ENCODE peak calls at places on chromosomes 11 and 22, in five cellular contexts. E is ascending aorta; Q is CD4-positive, alpha-beta T cell; R is BE2C; P is cardiac muscle cell. L is an unnamed sample.

GRCh38 chr22:33328789-33329296 is 270.7 kb upstream of the SYN3 start:
- DNase-seq in P (no peak), R (no peak), Q (no peak), E (no peak), L (no peak)

GRCh38 chr11:71252434-71252781 is at the start of gene SHANK2:
- DNase-seq in Q (no peak), P (peak; percentile 30), R (no peak), E (no peak), L (peak; percentile 50)

GRCh38 chr11:120137611-120138521 is at the start of gene TRIM29:
- DNase-seq in R (no peak), E (peak; percentile 7), Q (no peak), P (no peak), L (peak; percentile 39)

GRCh38 chr11:13278620-13279486 is 1.3 kb downstream of the BMAL1 start:
- DNase-seq in Q (no peak), R (no peak), E (no peak), P (peak; percentile 31), L (no peak)

GRCh38 chr11:1054143-1055108 is 17.9 kb upstream of the MUC6 start:
- DNase-seq in R (peak; percentile 1), P (no peak), Q (no peak), E (no peak), L (peak; percentile 11)

GRCh38 chr11:72326151-72326842 is 82.3 kb upstream of the PHOX2A start:
- DNase-seq in Q (no peak), P (no peak), R (peak; percentile 89), E (no peak), L (no peak)

GRCh38 chr11:77455740-77456139 is 18.2 kb downstream of the PAK1 start:
- DNase-seq in Q (no peak), E (no peak), P (no peak), R (no peak), L (no peak)

GRCh38 chr22:35352214-35353111 is 28.4 kb upstream of the HMOX1 start:
- DNase-seq in E (peak; percentile 71), P (peak; percentile 57), R (no peak), Q (peak; percentile 15), L (peak; percentile 78)

GRCh38 chr22:28799834-28800307 is 498 bp downstream of the XBP1 start:
- DNase-seq in Q (peak; percentile 20), E (no peak), P (peak; percentile 73), R (peak; percentile 61), L (peak; percentile 67)

GRCh38 chr22:32752868-32753520 is 48.5 kb upstream of the TIMP3 start:
- DNase-seq in P (no peak), Q (no peak), R (no peak), E (no peak), L (no peak)

GRCh38 chr11:2312232-2313042 is 10.6 kb downstream of the TSPAN32 start:
- DNase-seq in Q (no peak), R (no peak), E (no peak), P (no peak), L (no peak)

GRCh38 chr11:122024278-122024677 is 91.7 kb downstream of the BLID start:
- DNase-seq in Q (no peak), E (no peak), R (no peak), P (no peak), L (no peak)

GRCh38 chr22:42933783-42934144 is 76.7 kb upstream of the ARFGAP3 start:
- DNase-seq in E (no peak), R (no peak), P (no peak), Q (no peak), L (no peak)

GRCh38 chr22:43427296-43428004 is 15.6 kb downstream of the MPPED1 start:
- DNase-seq in R (no peak), P (no peak), Q (no peak), E (no peak), L (no peak)

GRCh38 chr11:28728666-28729065 is 620.5 kb downstream of the METTL15 start:
- DNase-seq in Q (no peak), E (no peak), R (no peak), P (no peak), L (no peak)

GRCh38 chr11:119144825-119145476 is 3.9 kb upstream of the ABCG4 start:
- DNase-seq in R (peak; percentile 81), E (no peak), P (peak; percentile 80), Q (no peak), L (peak; percentile 63)

GRCh38 chr11:795638-796564 is 2.2 kb downstream of the SLC25A22 start:
- DNase-seq in P (peak; percentile 46), E (peak; percentile 50), Q (peak; percentile 66), R (peak; percentile 76), L (peak; percentile 83)

GRCh38 chr22:38479096-38479840 is 11.4 kb downstream of the KDELR3 start:
- DNase-seq in Q (no peak), P (no peak), E (no peak), R (no peak), L (no peak)

GRCh38 chr11:1082346-1082727 is 7.7 kb downstream of the MUC2 start:
- DNase-seq in Q (no peak), P (no peak), E (no peak), R (no peak), L (no peak)

GRCh38 chr11:123382555-123383074 is 47.5 kb upstream of the GRAMD1B start:
- DNase-seq in P (no peak), E (no peak), Q (no peak), R (no peak), L (no peak)

GRCh38 chr11:406796-407650 is 7.8 kb downstream of the SIGIRR start:
- DNase-seq in Q (peak; percentile 85), P (peak; percentile 84), E (peak; percentile 33), R (peak; percentile 72), L (peak; percentile 92)

GRCh38 chr22:33467718-33468117 is 409.5 kb upstream of the SYN3 start:
- DNase-seq in R (no peak), E (no peak), Q (no peak), P (no peak), L (no peak)

GRCh38 chr11:104000798-104001197 is 35.6 kb upstream of the DDI1 start:
- DNase-seq in E (no peak), Q (no peak), P (no peak), R (no peak), L (no peak)

GRCh38 chr11:133726576-133726975 is 118.7 kb downstream of the SPATA19 start:
- DNase-seq in Q (no peak), P (no peak), R (no peak), E (no peak), L (no peak)

GRCh38 chr11:122201126-122201525 is 85.1 kb upstream of the BLID start:
- DNase-seq in R (no peak), Q (no peak), E (no peak), P (no peak), L (no peak)

GRCh38 chr11:119056397-119056999 is 507 bp downstream of the HYOU1 start:
- DNase-seq in P (peak; percentile 38), Q (peak; percentile 12), R (peak; percentile 47), E (no peak), L (peak; percentile 50)

GRCh38 chr22:29871684-29872083 is 11.3 kb upstream of the MTMR3 start:
- DNase-seq in P (no peak), Q (no peak), R (no peak), E (no peak), L (no peak)

GRCh38 chr11:70077411-70078094 is 564 bp upstream of the ANO1 start:
- DNase-seq in R (no peak), Q (no peak), E (no peak), P (no peak), L (peak; percentile 47)

GRCh38 chr11:92035488-92035887 is 189.1 kb upstream of the FAT3 start:
- DNase-seq in P (no peak), E (no peak), R (no peak), Q (no peak), L (no peak)

GRCh38 chr22:23750374-23750743 is 553 bp downstream of the ZNF70 start:
- DNase-seq in P (no peak), R (no peak), Q (no peak), E (no peak), L (no peak)

GRCh38 chr11:72637198-72637597 is 37.0 kb downstream of the PDE2A start:
- DNase-seq in P (no peak), R (no peak), Q (no peak), E (no peak), L (no peak)

GRCh38 chr11:10114593-10115404 is 179.2 kb downstream of the SBF2 start:
- DNase-seq in R (no peak), E (no peak), P (no peak), Q (no peak), L (no peak)

GRCh38 chr11:10113852-10114251 is 180.2 kb downstream of the SBF2 start:
- DNase-seq in R (no peak), E (no peak), Q (no peak), P (no peak), L (no peak)

GRCh38 chr11:10108901-10109665 is 184.9 kb downstream of the SBF2 start:
- DNase-seq in R (no peak), P (no peak), Q (no peak), E (no peak), L (no peak)

GRCh38 chr11:10107522-10107921 is 186.5 kb downstream of the SBF2 start:
- DNase-seq in Q (no peak), E (no peak), R (no peak), P (no peak), L (no peak)

GRCh38 chr11:10109836-10110235 is 184.2 kb downstream of the SBF2 start:
- DNase-seq in P (no peak), R (no peak), Q (no peak), E (no peak), L (no peak)
- TF ChIP-seq CTCF in P (no peak), R (no peak), Q (no peak), E (no peak), L (no peak)

DNA sequence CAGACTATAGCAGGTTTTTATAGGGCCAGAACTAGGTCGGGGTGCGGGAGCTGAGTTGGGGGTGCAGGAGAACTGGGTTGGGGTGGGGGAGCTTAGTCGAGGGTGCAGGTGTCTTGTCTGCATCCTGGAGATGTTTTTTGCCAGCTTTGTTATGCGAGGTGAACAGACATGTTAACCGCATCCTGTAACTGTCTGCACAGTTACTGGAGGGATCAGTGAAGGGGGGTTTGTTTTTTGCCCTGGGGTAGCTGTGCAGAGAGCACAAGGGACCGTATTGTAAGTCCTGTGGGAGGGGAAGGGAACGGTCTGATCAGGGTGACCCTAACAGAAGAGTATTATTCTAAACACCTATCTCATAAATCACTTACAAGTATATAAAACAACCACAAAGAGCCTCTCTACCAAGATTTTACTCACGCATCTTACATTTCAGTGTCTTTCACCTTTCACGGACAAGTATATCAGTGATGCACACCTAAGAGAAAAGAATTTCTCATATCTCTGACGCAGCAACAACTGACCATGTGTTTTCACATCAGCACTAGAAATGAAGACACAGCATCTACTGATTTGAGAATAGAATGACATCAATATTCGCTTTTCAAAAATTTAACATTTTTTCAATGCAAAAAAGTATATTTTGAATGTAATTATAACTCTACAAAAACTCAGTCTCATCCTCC is 20.8 kb downstream of the ZNF195 start:
- DNase-seq in Q (no peak), E (no peak), P (no peak), R (no peak), L (no peak)
- H3K9me3 ChIP-seq in Q (peaks cover 98% of the 10 kb centered on the region), E (peaks cover 82% of the 10 kb centered on the region), P (peaks cover 7% of the 10 kb centered on the region), R (no peaks in the 10 kb centered on the region), L (no peaks in the 10 kb centered on the region)

DNA sequence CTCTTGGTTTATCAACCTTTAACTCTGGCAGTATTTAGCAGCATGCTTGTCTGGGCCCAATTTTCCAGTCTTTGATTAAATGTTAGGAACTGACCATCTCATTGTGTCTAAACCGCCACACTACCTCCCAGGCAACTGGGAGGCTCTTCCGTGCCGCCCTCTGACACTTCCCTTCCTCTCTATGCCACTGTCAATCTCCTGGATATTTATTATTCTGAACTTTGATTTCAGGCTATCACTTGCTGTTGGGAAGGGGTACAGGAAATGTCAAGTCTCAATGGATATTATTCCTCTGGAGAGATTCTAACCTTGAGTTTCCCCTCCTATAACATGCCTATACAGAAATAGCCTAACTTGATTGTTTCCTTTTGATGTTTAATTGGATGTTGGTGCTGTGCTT is 222.9 kb upstream of the NARS2 start:
- DNase-seq in Q (no peak), R (no peak), P (no peak), E (no peak), L (no peak)
- TF ChIP-seq CTCF in Q (no peak), R (no peak), P (no peak), E (no peak), L (no peak)

GRCh38 chr11:50075856-50076255 is 43.2 kb downstream of the OR4C45 start:
- DNase-seq in Q (no peak), R (no peak), E (no peak), P (no peak), L (no peak)
- H3K9me3 ChIP-seq in Q (no peaks in the 10 kb centered on the region), R (no peaks in the 10 kb centered on the region), E (no peaks in the 10 kb centered on the region), P (no peaks in the 10 kb centered on the region), L (no peaks in the 10 kb centered on the region)